ENCODE peak calls at places on chromosomes 3 and 15, in four cellular contexts. F, L, V and I are unnamed samples.
A peak's percentile ranks its signal among the peaks of the same experiment; 100 is the strongest.

GRCh38 chr3:139491966-139492365 is 15.7 kb upstream of the RBP2 start:
- DNase-seq in L (no peak), F (no peak), V (no peak), I (no peak)

GRCh38 chr3:182259579-182259978 is 533.7 kb upstream of the ATP11B start:
- DNase-seq in L (no peak), V (no peak), F (no peak), I (peak; percentile 53)

GRCh38 chr3:30915782-30916181 is 21.3 kb upstream of the GADL1 start:
- DNase-seq in L (no peak), F (no peak), V (no peak), I (no peak)

GRCh38 chr3:4231041-4231440 is 72.1 kb upstream of the SETMAR start:
- DNase-seq in V (no peak), L (no peak), F (no peak), I (no peak)

GRCh38 chr3:13655074-13655913 is 106.4 kb downstream of the FBLN2 start:
- DNase-seq in L (peak; percentile 27), F (no peak), V (no peak), I (no peak)

GRCh38 chr15:31019986-31020385 is 28.6 kb upstream of the MTMR10 start:
- DNase-seq in L (no peak), V (no peak), F (no peak), I (no peak)

GRCh38 chr3:37217098-37217849 is 42.9 kb upstream of the LRRFIP2 start:
- DNase-seq in V (no peak), L (peak; percentile 8), F (no peak), I (no peak)

GRCh38 chr15:69957175-69957574 is 140.5 kb downstream of the TLE3 start:
- DNase-seq in V (no peak), F (no peak), L (no peak), I (no peak)

GRCh38 chr3:87898971-87899370 is 159.8 kb downstream of the CGGBP1 start:
- DNase-seq in L (no peak), V (no peak), F (no peak), I (no peak)

GRCh38 chr15:77840962-77841361 is 208.2 kb upstream of the LINGO1 start:
- DNase-seq in L (no peak), F (peak; percentile 27), V (no peak), I (no peak)

GRCh38 chr3:11551019-11551418 is 92.7 kb downstream of the VGLL4 start:
- DNase-seq in V (no peak), L (no peak), F (no peak), I (peak; percentile 33)

GRCh38 chr3:75294124-75294523 is 370.0 kb upstream of the FRG2C start:
- DNase-seq in V (no peak), L (no peak), F (peak; percentile 33), I (peak; percentile 41)

GRCh38 chr3:113018461-113019181 is 27.8 kb downstream of the GTPBP8 start:
- DNase-seq in F (no peak), L (no peak), V (no peak), I (no peak)

GRCh38 chr3:195809796-195810454 is 1.8 kb downstream of the MUC4 start:
- DNase-seq in L (no peak), V (no peak), F (peak; percentile 19), I (no peak)

GRCh38 chr3:69914395-69914794 is 85.1 kb upstream of the SAMMSON start:
- DNase-seq in F (no peak), L (no peak), V (no peak), I (no peak)

GRCh38 chr3:45486136-45486535 is 97.8 kb downstream of the LARS2 start:
- DNase-seq in F (no peak), V (no peak), L (no peak), I (no peak)